ENCODE peak calls at places on chromosomes 13 and 19, in four cellular contexts. A is upper lobe of right lung, S is right cardiac atrium, X is right lobe of liver. O is an unnamed sample. For H3K4me1, the result is how much of the 10 kb centered on the place peaks cover.

GRCh38 chr19:40284501-40285352 is at the start of gene AKT2:
- DNase-seq in A (no peak), S (no peak), X (no peak), O (peak)

GRCh38 chr19:44752816-44753618 is 4.5 kb downstream of the BCL3 start:
- DNase-seq in A (peak), S (peak), X (peak), O (peak)

GRCh38 chr13:47672245-47672975 is 328.7 kb downstream of the SUCLA2 start:
- DNase-seq in A (no peak), S (no peak), X (no peak), O (no peak)

GRCh38 chr13:20193924-20194631 is 1.3 kb upstream of the GJB2 start:
- DNase-seq in A (no peak), S (no peak), X (no peak), O (no peak)

GRCh38 chr19:3801412-3802096 is 15.4 kb upstream of the MATK start:
- DNase-seq in A (no peak), S (no peak), X (no peak), O (peak)

GRCh38 chr13:65787087-65787486 is 1443.0 kb downstream of the PCDH9 start:
- DNase-seq in A (no peak), S (no peak), X (no peak), O (no peak)

GRCh38 chr19:30332445-30333234 is 39.5 kb upstream of the ZNF536 start:
- DNase-seq in A (no peak), S (no peak), X (no peak), O (no peak)

GRCh38 chr19:41166888-41167804 is 25.9 kb upstream of the CYP2S1 start:
- DNase-seq in A (no peak), S (no peak), X (no peak), O (no peak)

GRCh38 chr19:50716178-50717025 is 3.2 kb downstream of the SHANK1 start:
- DNase-seq in A (no peak), S (no peak), X (no peak), O (no peak)

GRCh38 chr19:34851277-34851804 is 75.4 kb upstream of the ZNF30 start:
- DNase-seq in A (peak), S (no peak), X (no peak), O (no peak)

GRCh38 chr13:30375436-30375835 is 46.9 kb upstream of the UBE2L5 start:
- DNase-seq in A (no peak), S (no peak), X (no peak), O (no peak)

GRCh38 chr19:11387154-11388034 is 3.3 kb upstream of the EPOR start:
- DNase-seq in A (no peak), S (no peak), X (no peak), O (no peak)

GRCh38 chr13:111399334-111399733 is 78.9 kb downstream of the TEX29 start:
- DNase-seq in A (no peak), S (no peak), X (no peak), O (no peak)

GRCh38 chr13:111397202-111397880 is 76.9 kb downstream of the TEX29 start:
- DNase-seq in A (no peak), S (no peak), X (no peak), O (no peak)

GRCh38 chr13:111398715-111399299 is 78.4 kb downstream of the TEX29 start:
- DNase-seq in A (no peak), S (no peak), X (no peak), O (no peak)

GRCh38 chr13:111396457-111396856 is 76.0 kb downstream of the TEX29 start:
- DNase-seq in A (no peak), S (no peak), X (no peak), O (no peak)

GRCh38 chr13:111398196-111398595 is 77.8 kb downstream of the TEX29 start:
- DNase-seq in A (no peak), S (no peak), X (no peak), O (no peak)
- H3K4me1 ChIP-seq in A (under half), S (under half), X (under half), O (under half)

GRCh38 chr13:81990652-81991051 is 1649.7 kb upstream of the SPRY2 start:
- DNase-seq in A (no peak), S (no peak), X (no peak), O (no peak)
- H3K4me1 ChIP-seq in A (under half), S (under half), X (under half), O (under half)

GRCh38 chr13:26987614-26988013 is 184.0 kb downstream of the USP12 start:
- DNase-seq in A (no peak), S (no peak), X (no peak), O (no peak)

GRCh38 chr13:26989261-26990007 is 182.2 kb downstream of the USP12 start:
- DNase-seq in A (no peak), S (no peak), X (no peak), O (no peak)

GRCh38 chr13:26985285-26985878 is 186.2 kb downstream of the USP12 start:
- DNase-seq in A (no peak), S (peak), X (no peak), O (no peak)

GRCh38 chr13:26991508-26992181 is 180.0 kb downstream of the USP12 start:
- DNase-seq in A (no peak), S (no peak), X (peak), O (no peak)

GRCh38 chr13:26988059-26988769 is 183.4 kb downstream of the USP12 start:
- DNase-seq in A (no peak), S (no peak), X (no peak), O (no peak)
- H3K4me1 ChIP-seq in A (under half), S (under half), X (under half), O (under half)

GRCh38 chr13:114107686-114108081 is 24.7 kb downstream of the RASA3 start:
- DNase-seq in A (peak), S (peak), X (peak), O (peak)
- H3K4me1 ChIP-seq in A (under half), S (under half), X (under half), O (under half)

DNA sequence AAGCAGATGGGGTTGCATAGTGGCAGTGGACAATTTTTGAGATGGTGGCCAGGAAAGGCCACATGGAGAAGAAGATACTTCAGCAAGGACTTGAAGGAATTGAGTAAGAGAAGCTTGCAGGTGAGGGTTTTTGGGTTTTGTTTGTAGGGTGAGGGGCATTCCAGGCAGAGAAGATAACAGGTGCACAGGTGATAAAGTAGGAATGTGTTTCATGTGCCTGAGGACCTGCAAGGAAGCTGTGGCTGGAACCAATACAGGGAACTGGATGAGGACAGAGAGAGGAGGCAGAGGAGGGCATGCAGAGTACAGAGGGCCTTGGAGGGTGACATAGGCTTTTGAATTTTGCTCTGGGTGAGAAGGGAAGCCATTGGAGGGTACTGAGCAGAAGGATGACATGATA is 314.5 kb downstream of the KLF12 start:
- DNase-seq in A (no peak), S (no peak), X (no peak), O (no peak)
- H3K4me1 ChIP-seq in A (under half), S (under half), X (under half), O (under half)

GRCh38 chr13:76016799-76017198 is 380.7 kb downstream of the LMO7 start:
- DNase-seq in A (peak), S (no peak), X (no peak), O (no peak)
- H3K4me1 ChIP-seq in A (under half), S (under half), X (under half), O (under half)